ENCODE peak calls at places on chromosomes 13 and 19, in five cellular contexts. J is T-cell; P is activated naive CD4-positive, alpha-beta T cell treated with anti-CD3 and anti-CD28 coated beads, Interleukin-2, amount 50 U/mL, for 16 hours; L is DMS153; A is activated CD4-positive, alpha-beta T cell treated with anti-CD3 and anti-CD28 coated beads for 24 hours. Z is an unnamed sample.

GRCh38 chr13:69496951-69497350 is 610.7 kb upstream of the ATXN8OS start:
- DNase-seq in J (no peak), P (no peak), L (no peak), A (no peak), Z (no peak)

GRCh38 chr13:94494021-94494420 is 14.5 kb upstream of the DCT start:
- DNase-seq in J (no peak), P (no peak), L (peak; percentile 4), A (no peak), Z (no peak)

GRCh38 chr13:25406377-25406776 is 34.6 kb downstream of the ATP8A2 start:
- DNase-seq in J (no peak), P (no peak), L (peak; percentile 28), A (no peak), Z (no peak)

GRCh38 chr19:5407356-5407755 is 47.9 kb upstream of the ZNRF4 start:
- DNase-seq in J (no peak), P (no peak), L (no peak), A (no peak), Z (peak; percentile 38)

GRCh38 chr13:112774448-112774792 is 84.6 kb downstream of the ATP11A start:
- DNase-seq in J (no peak), P (no peak), L (no peak), A (no peak), Z (no peak)

GRCh38 chr13:112014857-112015256 is 52.1 kb upstream of the SOX1 start:
- DNase-seq in J (no peak), P (no peak), L (no peak), A (no peak), Z (peak; percentile 3)

GRCh38 chr19:30884146-30884812 is 465.0 kb downstream of the TSHZ3 start:
- DNase-seq in J (no peak), P (no peak), L (no peak), A (no peak), Z (no peak)

GRCh38 chr19:33638167-33639033 is 16.6 kb downstream of the CHST8 start:
- DNase-seq in J (no peak), P (no peak), L (no peak), A (no peak), Z (no peak)

GRCh38 chr13:29861694-29862110 is 11.3 kb upstream of the UBL3 start:
- DNase-seq in J (no peak), P (no peak), L (no peak), A (no peak), Z (no peak)